ENCODE peak calls at places on chromosomes 4 and X, in four cellular contexts. D, U, L and Z are unnamed samples.

GRCh38 chrX:55167124-55167523 is 53.0 kb upstream of the PAGE5 start:
- DNase-seq in U (peak), D (no peak), L (no peak), Z (peak)

GRCh38 chr4:87029356-87029755 is 94.5 kb downstream of the AFF1 start:
- DNase-seq in L (no peak), D (no peak), U (no peak), Z (no peak)

GRCh38 chrX:374566-374965 is 12.1 kb downstream of the PPP2R3B start:
- DNase-seq in U (no peak), L (no peak), D (no peak), Z (no peak)

GRCh38 chrX:118221733-118222132 is 105.1 kb upstream of the KLHL13 start:
- DNase-seq in D (no peak), U (no peak), L (no peak), Z (peak)

GRCh38 chrX:63350551-63350950 is 581 bp downstream of the SPIN4 start:
- DNase-seq in D (no peak), L (peak), U (no peak), Z (no peak)

GRCh38 chrX:107739541-107739940 is 36.0 kb downstream of the TSC22D3 start:
- DNase-seq in L (no peak), U (no peak), D (no peak), Z (no peak)

GRCh38 chrX:20530319-20530979 is 263.7 kb upstream of the RPS6KA3 start:
- DNase-seq in D (peak), L (peak), U (peak), Z (peak)

GRCh38 chr4:2647403-2648158 is 108.6 kb downstream of the TNIP2 start:
- DNase-seq in U (no peak), L (no peak), D (no peak), Z (no peak)

GRCh38 chr4:158209825-158210807 is at the start of gene TMEM144:
- DNase-seq in L (peak), U (peak), D (peak), Z (peak)

GRCh38 chr4:176422031-176422430 is 102.3 kb downstream of the SPCS3 start:
- DNase-seq in U (no peak), D (no peak), L (no peak), Z (no peak)

GRCh38 chr4:183348706-183349659 is 26.8 kb upstream of the CLDN24 start:
- DNase-seq in U (no peak), D (peak), L (no peak), Z (peak)

GRCh38 chr4:76990288-76991080 is 40.9 kb downstream of the SEPTIN11 start:
- DNase-seq in D (no peak), U (no peak), L (no peak), Z (peak)

GRCh38 chr4:19262467-19262866 is 989.2 kb upstream of the SLIT2 start:
- DNase-seq in U (no peak), D (no peak), L (no peak), Z (no peak)

GRCh38 chr4:125714845-125715244 is 400.1 kb downstream of the FAT4 start:
- DNase-seq in D (no peak), L (no peak), U (no peak), Z (no peak)

GRCh38 chr4:138894688-138895087 is 120.9 kb upstream of the NOCT start:
- DNase-seq in L (no peak), D (no peak), U (no peak), Z (no peak)

GRCh38 chr4:99945718-99946345 is 586 bp downstream of the DNAJB14 start:
- DNase-seq in L (no peak), U (no peak), D (no peak), Z (no peak)

GRCh38 chr4:56976283-56976877 is 1.0 kb downstream of the NOA1 start:
- DNase-seq in U (no peak), L (peak), D (no peak), Z (no peak)

GRCh38 chr4:15037923-15038541 is 35.8 kb downstream of the CPEB2 start:
- DNase-seq in U (no peak), L (no peak), D (no peak), Z (no peak)

GRCh38 chr4:115128037-115128436 is 14.6 kb upstream of the NDST4 start:
- DNase-seq in U (no peak), D (no peak), L (no peak), Z (no peak)

GRCh38 chrX:107454302-107454701 is 4.8 kb downstream of the FRMPD3 start:
- DNase-seq in U (peak), L (no peak), D (no peak), Z (no peak)

GRCh38 chr4:168667397-168667796 is 170.5 kb downstream of the PALLD start:
- DNase-seq in D (no peak), U (no peak), L (no peak), Z (no peak)

GRCh38 chrX:149540133-149540620 is 635 bp upstream of the EOLA1 start:
- DNase-seq in L (peak), U (peak), D (peak), Z (peak)

GRCh38 chr4:151743128-151743854 is 17.5 kb downstream of the GATB start:
- DNase-seq in D (no peak), L (peak), U (no peak), Z (no peak)

GRCh38 chr4:169620846-169621228 is 459 bp downstream of the CLCN3 start:
- DNase-seq in L (no peak), U (no peak), D (no peak), Z (no peak)

GRCh38 chr4:188329526-188329925 is 190.3 kb downstream of the TRIML1 start:
- DNase-seq in D (no peak), U (no peak), L (no peak), Z (no peak)

GRCh38 chrX:8629871-8630270 is 102.1 kb downstream of the ANOS1 start:
- DNase-seq in L (no peak), U (no peak), D (no peak), Z (no peak)

GRCh38 chrX:105872921-105873320 is 50.6 kb downstream of the NRK start:
- DNase-seq in U (no peak), L (no peak), D (no peak), Z (peak)

GRCh38 chr4:123555500-123556273 is 159.1 kb downstream of the SPRY1 start:
- DNase-seq in L (no peak), D (peak), U (no peak), Z (peak)

GRCh38 chr4:1349359-1350168 is 2.6 kb downstream of the UVSSA start:
- DNase-seq in D (no peak), U (no peak), L (no peak), Z (no peak)

GRCh38 chr4:54032558-54033135 is 31.8 kb downstream of the CHIC2 start:
- DNase-seq in L (no peak), D (no peak), U (no peak), Z (no peak)

GRCh38 chr4:56668267-56668666 is 12.8 kb downstream of the HOPX start:
- DNase-seq in U (peak), D (no peak), L (peak), Z (no peak)

GRCh38 chrX:368811-369562 is 17.7 kb downstream of the PPP2R3B start:
- DNase-seq in L (no peak), D (no peak), U (no peak), Z (no peak)

GRCh38 chrX:45761920-45762319 is 561.2 kb upstream of the DIPK2B start:
- DNase-seq in D (no peak), L (no peak), U (no peak), Z (no peak)

GRCh38 chrX:77065896-77066295 is 381.3 kb upstream of the FGF16 start:
- DNase-seq in D (no peak), L (no peak), U (no peak), Z (no peak)